ENCODE peak calls at places on chromosomes 12 and 14, in eight cellular contexts. One of them, this sample, is unnamed.

GRCh38 chr12:53493610-53494391 is 5.5 kb downstream of the MAP3K12 start:
- DNase-seq in epithelial cell of esophagus: no peak
- DNase-seq in right lobe of liver: no peak
- DNase-seq in heart right ventricle: no peak
- DNase-seq in MCF 10A: no peak
- DNase-seq in esophagus squamous epithelium: no peak
- DNase-seq in progenitor cell of endocrine pancreas: no peak
- DNase-seq in AG10803: no peak
- DNase-seq in this sample: no peak

GRCh38 chr12:70744133-70744532 is 106.9 kb upstream of the PTPRB start:
- DNase-seq in right lobe of liver: no peak
- DNase-seq in MCF 10A: no peak
- DNase-seq in progenitor cell of endocrine pancreas: no peak
- DNase-seq in AG10803: peak
- DNase-seq in esophagus squamous epithelium: no peak
- DNase-seq in epithelial cell of esophagus: peak
- DNase-seq in heart right ventricle: no peak
- DNase-seq in this sample: no peak

GRCh38 chr14:22739423-22739822 is 27.1 kb upstream of the OXA1L start:
- DNase-seq in epithelial cell of esophagus: no peak
- DNase-seq in MCF 10A: no peak
- DNase-seq in esophagus squamous epithelium: no peak
- DNase-seq in AG10803: no peak
- DNase-seq in right lobe of liver: no peak
- DNase-seq in heart right ventricle: no peak
- DNase-seq in progenitor cell of endocrine pancreas: no peak
- DNase-seq in this sample: no peak

GRCh38 chr12:11826607-11827006 is 177.1 kb downstream of the ETV6 start:
- DNase-seq in epithelial cell of esophagus: no peak
- DNase-seq in esophagus squamous epithelium: no peak
- DNase-seq in MCF 10A: no peak
- DNase-seq in progenitor cell of endocrine pancreas: no peak
- DNase-seq in AG10803: no peak
- DNase-seq in heart right ventricle: no peak
- DNase-seq in right lobe of liver: no peak
- DNase-seq in this sample: no peak

GRCh38 chr12:120261951-120262851 is 3.3 kb downstream of the PXN start:
- DNase-seq in progenitor cell of endocrine pancreas: no peak
- DNase-seq in right lobe of liver: no peak
- DNase-seq in esophagus squamous epithelium: no peak
- DNase-seq in MCF 10A: peak
- DNase-seq in AG10803: no peak
- DNase-seq in epithelial cell of esophagus: peak
- DNase-seq in heart right ventricle: no peak
- DNase-seq in this sample: no peak

GRCh38 chr14:29553427-29553826 is 374.2 kb downstream of the PRKD1 start:
- DNase-seq in MCF 10A: no peak
- DNase-seq in esophagus squamous epithelium: no peak
- DNase-seq in right lobe of liver: no peak
- DNase-seq in heart right ventricle: no peak
- DNase-seq in epithelial cell of esophagus: no peak
- DNase-seq in progenitor cell of endocrine pancreas: no peak
- DNase-seq in AG10803: no peak
- DNase-seq in this sample: no peak

GRCh38 chr14:105933238-105933637 is 406.9 kb downstream of the TMEM121 start:
- DNase-seq in heart right ventricle: no peak
- DNase-seq in AG10803: no peak
- DNase-seq in MCF 10A: no peak
- DNase-seq in epithelial cell of esophagus: no peak
- DNase-seq in esophagus squamous epithelium: no peak
- DNase-seq in progenitor cell of endocrine pancreas: no peak
- DNase-seq in right lobe of liver: no peak
- DNase-seq in this sample: no peak

GRCh38 chr12:96329018-96329417 is 71.2 kb downstream of the CDK17 start:
- DNase-seq in progenitor cell of endocrine pancreas: no peak
- DNase-seq in right lobe of liver: no peak
- DNase-seq in AG10803: no peak
- DNase-seq in epithelial cell of esophagus: no peak
- DNase-seq in esophagus squamous epithelium: no peak
- DNase-seq in MCF 10A: no peak
- DNase-seq in heart right ventricle: no peak
- DNase-seq in this sample: no peak

GRCh38 chr12:91404362-91404899 is 221.8 kb upstream of the DCN start:
- DNase-seq in right lobe of liver: no peak
- DNase-seq in epithelial cell of esophagus: peak
- DNase-seq in esophagus squamous epithelium: no peak
- DNase-seq in AG10803: no peak
- DNase-seq in MCF 10A: no peak
- DNase-seq in progenitor cell of endocrine pancreas: no peak
- DNase-seq in heart right ventricle: no peak
- DNase-seq in this sample: no peak

GRCh38 chr12:32159925-32160324 is 53.3 kb downstream of the BICD1 start:
- DNase-seq in esophagus squamous epithelium: no peak
- DNase-seq in progenitor cell of endocrine pancreas: no peak
- DNase-seq in MCF 10A: no peak
- DNase-seq in heart right ventricle: no peak
- DNase-seq in epithelial cell of esophagus: no peak
- DNase-seq in right lobe of liver: no peak
- DNase-seq in AG10803: peak
- DNase-seq in this sample: no peak

GRCh38 chr12:50764116-50764860 is 387 bp downstream of the ATF1 start:
- DNase-seq in MCF 10A: peak
- DNase-seq in progenitor cell of endocrine pancreas: peak
- DNase-seq in esophagus squamous epithelium: no peak
- DNase-seq in epithelial cell of esophagus: peak
- DNase-seq in AG10803: peak
- DNase-seq in right lobe of liver: peak
- DNase-seq in heart right ventricle: no peak
- DNase-seq in this sample: peak

GRCh38 chr12:124401563-124402180 is 106.8 kb downstream of the RFLNA start:
- DNase-seq in MCF 10A: no peak
- DNase-seq in right lobe of liver: no peak
- DNase-seq in heart right ventricle: no peak
- DNase-seq in AG10803: no peak
- DNase-seq in epithelial cell of esophagus: no peak
- DNase-seq in progenitor cell of endocrine pancreas: no peak
- DNase-seq in esophagus squamous epithelium: no peak
- DNase-seq in this sample: no peak

GRCh38 chr14:66606826-66607225 is 98.9 kb downstream of the GPHN start:
- DNase-seq in MCF 10A: no peak
- DNase-seq in progenitor cell of endocrine pancreas: no peak
- DNase-seq in AG10803: no peak
- DNase-seq in heart right ventricle: no peak
- DNase-seq in right lobe of liver: no peak
- DNase-seq in esophagus squamous epithelium: no peak
- DNase-seq in epithelial cell of esophagus: no peak
- DNase-seq in this sample: no peak

GRCh38 chr12:104823985-104824441 is 134.1 kb downstream of the SLC41A2 start:
- DNase-seq in epithelial cell of esophagus: no peak
- DNase-seq in right lobe of liver: no peak
- DNase-seq in progenitor cell of endocrine pancreas: no peak
- DNase-seq in esophagus squamous epithelium: no peak
- DNase-seq in AG10803: no peak
- DNase-seq in MCF 10A: no peak
- DNase-seq in heart right ventricle: no peak
- DNase-seq in this sample: no peak

GRCh38 chr12:130254476-130255276 is 83.0 kb upstream of the PIWIL1 start:
- DNase-seq in MCF 10A: no peak
- DNase-seq in AG10803: no peak
- DNase-seq in right lobe of liver: no peak
- DNase-seq in esophagus squamous epithelium: no peak
- DNase-seq in progenitor cell of endocrine pancreas: no peak
- DNase-seq in epithelial cell of esophagus: no peak
- DNase-seq in heart right ventricle: no peak
- DNase-seq in this sample: no peak

GRCh38 chr12:89352492-89353187 is at the start of gene DUSP6:
- DNase-seq in AG10803: peak
- DNase-seq in right lobe of liver: peak
- DNase-seq in esophagus squamous epithelium: peak
- DNase-seq in epithelial cell of esophagus: peak
- DNase-seq in MCF 10A: peak
- DNase-seq in heart right ventricle: peak
- DNase-seq in progenitor cell of endocrine pancreas: peak
- DNase-seq in this sample: peak

GRCh38 chr12:104064842-104065441 is 611 bp downstream of the HCFC2 start:
- DNase-seq in esophagus squamous epithelium: no peak
- DNase-seq in AG10803: peak
- DNase-seq in heart right ventricle: no peak
- DNase-seq in progenitor cell of endocrine pancreas: no peak
- DNase-seq in right lobe of liver: peak
- DNase-seq in MCF 10A: peak
- DNase-seq in epithelial cell of esophagus: peak
- DNase-seq in this sample: peak

GRCh38 chr12:110501378-110501721 is 561 bp downstream of the VPS29 start:
- DNase-seq in MCF 10A: peak
- DNase-seq in epithelial cell of esophagus: peak
- DNase-seq in esophagus squamous epithelium: no peak
- DNase-seq in heart right ventricle: no peak
- DNase-seq in right lobe of liver: peak
- DNase-seq in progenitor cell of endocrine pancreas: no peak
- DNase-seq in AG10803: peak
- DNase-seq in this sample: peak

GRCh38 chr14:69600304-69600891 is 11.0 kb upstream of the SUSD6 start:
- DNase-seq in heart right ventricle: no peak
- DNase-seq in progenitor cell of endocrine pancreas: no peak
- DNase-seq in AG10803: no peak
- DNase-seq in MCF 10A: no peak
- DNase-seq in right lobe of liver: no peak
- DNase-seq in epithelial cell of esophagus: no peak
- DNase-seq in esophagus squamous epithelium: no peak
- DNase-seq in this sample: no peak

DNA sequence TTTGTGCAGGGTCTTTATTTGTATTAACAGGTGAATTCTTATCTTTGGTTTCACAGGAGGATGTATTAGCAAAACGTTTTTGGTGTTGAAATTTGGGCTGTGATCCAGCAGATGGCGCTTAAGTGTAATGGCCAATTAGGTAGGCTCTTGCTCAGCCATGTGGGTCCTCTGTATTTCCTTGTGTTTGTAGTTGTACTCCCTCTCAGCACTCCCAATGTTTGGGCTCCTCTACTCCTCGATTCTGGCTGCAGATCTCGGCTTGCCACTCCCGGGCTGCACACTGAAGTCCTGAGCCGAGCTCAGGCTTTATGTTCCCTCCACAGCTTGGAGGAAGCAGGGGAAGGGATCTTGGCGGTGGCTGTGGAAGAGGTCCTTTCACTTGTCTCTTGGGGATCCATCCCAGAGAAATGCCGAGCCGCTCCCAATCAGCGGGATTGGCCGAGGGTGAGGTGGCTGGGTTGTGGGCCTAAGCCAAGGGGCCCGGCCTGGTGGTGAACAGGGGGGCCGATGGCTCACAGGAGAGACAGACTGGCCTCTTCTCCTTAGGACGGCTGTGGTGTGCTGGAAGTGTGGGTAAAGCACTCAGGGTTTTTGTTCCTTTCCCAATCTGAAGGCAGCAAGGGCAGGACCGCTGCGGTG is 133.7 kb downstream of the AEBP2 start:
- DNase-seq in AG10803: peak
- DNase-seq in epithelial cell of esophagus: peak
- DNase-seq in progenitor cell of endocrine pancreas: no peak
- DNase-seq in MCF 10A: peak
- DNase-seq in esophagus squamous epithelium: no peak
- DNase-seq in right lobe of liver: no peak
- DNase-seq in heart right ventricle: no peak
- DNase-seq in this sample: peak
- TF ChIP-seq CTCF in AG10803: peak
- TF ChIP-seq CTCF in epithelial cell of esophagus: peak
- TF ChIP-seq CTCF in progenitor cell of endocrine pancreas: peak
- TF ChIP-seq CTCF in MCF 10A: peak
- TF ChIP-seq CTCF in esophagus squamous epithelium: no peak
- TF ChIP-seq CTCF in right lobe of liver: peak
- TF ChIP-seq CTCF in heart right ventricle: peak
- TF ChIP-seq CTCF in this sample: peak

GRCh38 chr12:113786107-113786506 is 180.0 kb downstream of the RBM19 start:
- DNase-seq in epithelial cell of esophagus: no peak
- DNase-seq in progenitor cell of endocrine pancreas: no peak
- DNase-seq in right lobe of liver: no peak
- DNase-seq in MCF 10A: peak
- DNase-seq in heart right ventricle: no peak
- DNase-seq in AG10803: no peak
- DNase-seq in esophagus squamous epithelium: no peak
- DNase-seq in this sample: no peak
- TF ChIP-seq CTCF in epithelial cell of esophagus: no peak
- TF ChIP-seq CTCF in progenitor cell of endocrine pancreas: no peak
- TF ChIP-seq CTCF in right lobe of liver: no peak
- TF ChIP-seq CTCF in MCF 10A: no peak
- TF ChIP-seq CTCF in heart right ventricle: no peak
- TF ChIP-seq CTCF in AG10803: no peak
- TF ChIP-seq CTCF in esophagus squamous epithelium: no peak
- TF ChIP-seq CTCF in this sample: no peak

DNA sequence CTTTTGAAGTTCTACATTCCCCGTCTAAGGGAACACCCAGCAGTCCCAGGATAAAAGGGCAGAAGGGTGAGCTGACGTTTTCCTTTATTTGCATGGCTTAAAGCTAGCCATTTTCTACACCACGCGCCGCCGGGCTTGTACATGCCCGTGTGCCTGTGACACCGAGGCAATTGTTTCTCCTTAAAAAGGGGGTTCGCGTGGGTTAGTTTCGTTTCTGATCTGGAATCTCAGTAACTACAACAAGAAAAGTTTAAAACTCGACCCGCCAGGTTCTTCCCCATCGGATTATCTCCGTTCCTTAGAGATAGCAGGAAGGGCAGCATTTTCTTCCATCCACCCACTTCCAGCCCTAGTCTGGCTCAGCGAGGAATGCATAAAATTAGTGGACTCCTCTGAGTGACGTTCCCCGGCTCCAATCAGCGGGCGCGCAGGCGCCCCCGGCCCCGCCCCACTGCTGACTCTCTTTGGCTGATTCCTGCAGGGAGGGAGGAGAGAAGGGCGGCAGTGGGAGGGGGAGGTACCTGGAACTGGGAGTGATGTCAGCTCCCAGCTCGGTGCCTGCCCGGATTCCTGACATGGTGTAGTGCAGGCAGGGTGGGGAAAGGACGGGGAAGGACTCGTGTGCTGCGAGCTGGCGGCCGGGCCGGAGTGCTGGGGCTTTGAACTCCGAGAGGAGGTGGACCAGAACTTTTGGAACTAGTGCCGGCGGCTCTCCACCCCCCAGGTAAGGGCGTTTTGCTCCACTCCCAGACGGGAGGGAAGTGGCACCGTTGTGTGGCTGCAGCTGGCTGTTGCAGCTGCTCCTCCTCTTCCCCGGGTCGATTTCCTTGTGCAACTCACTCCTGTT is at the start of gene PPFIBP1:
- DNase-seq in esophagus squamous epithelium: peak
- DNase-seq in right lobe of liver: peak
- DNase-seq in AG10803: peak
- DNase-seq in MCF 10A: peak
- DNase-seq in heart right ventricle: peak
- DNase-seq in progenitor cell of endocrine pancreas: peak
- DNase-seq in epithelial cell of esophagus: peak
- DNase-seq in this sample: peak
- TF ChIP-seq CTCF in esophagus squamous epithelium: no peak
- TF ChIP-seq CTCF in right lobe of liver: peak
- TF ChIP-seq CTCF in AG10803: peak
- TF ChIP-seq CTCF in MCF 10A: no peak
- TF ChIP-seq CTCF in heart right ventricle: peak
- TF ChIP-seq CTCF in progenitor cell of endocrine pancreas: peak
- TF ChIP-seq CTCF in epithelial cell of esophagus: peak
- TF ChIP-seq CTCF in this sample: peak

GRCh38 chr12:79347852-79348251 is 342.9 kb downstream of the PAWR start:
- DNase-seq in epithelial cell of esophagus: no peak
- DNase-seq in progenitor cell of endocrine pancreas: no peak
- DNase-seq in MCF 10A: no peak
- DNase-seq in right lobe of liver: no peak
- DNase-seq in AG10803: no peak
- DNase-seq in heart right ventricle: no peak
- DNase-seq in esophagus squamous epithelium: no peak
- DNase-seq in this sample: no peak

GRCh38 chr12:79344855-79345840 is 345.6 kb downstream of the PAWR start:
- DNase-seq in right lobe of liver: no peak
- DNase-seq in heart right ventricle: peak
- DNase-seq in esophagus squamous epithelium: no peak
- DNase-seq in progenitor cell of endocrine pancreas: peak
- DNase-seq in MCF 10A: peak
- DNase-seq in AG10803: peak
- DNase-seq in epithelial cell of esophagus: peak
- DNase-seq in this sample: peak
- TF ChIP-seq CTCF in right lobe of liver: peak
- TF ChIP-seq CTCF in heart right ventricle: peak
- TF ChIP-seq CTCF in esophagus squamous epithelium: no peak
- TF ChIP-seq CTCF in progenitor cell of endocrine pancreas: peak
- TF ChIP-seq CTCF in MCF 10A: peak
- TF ChIP-seq CTCF in AG10803: peak
- TF ChIP-seq CTCF in epithelial cell of esophagus: peak
- TF ChIP-seq CTCF in this sample: peak

This sample was measured in GM13977.